ENCODE peak calls at places on chromosomes 3 and 15, in ten cellular contexts. I, V, Z, E, F, C, W, S, B and Q are unnamed samples.

GRCh38 chr3:28188686-28189085 is 52.7 kb upstream of the CMC1 start:
- DNase-seq in S (no peak), I (no peak), C (no peak), V (no peak), B (no peak), W (no peak), E (no peak), Z (no peak), F (no peak), Q (no peak)

GRCh38 chr15:63363292-63363691 is 18.4 kb downstream of the CA12 start:
- DNase-seq in S (no peak), V (no peak), B (no peak), W (no peak), I (no peak), C (no peak), F (no peak), E (no peak), Z (no peak), Q (no peak)

GRCh38 chr3:100386437-100387064 is 14.3 kb downstream of the TOMM70 start:
- DNase-seq in F (no peak), E (no peak), I (no peak), B (no peak), C (no peak), Z (no peak), V (no peak), S (no peak), W (no peak), Q (no peak)

GRCh38 chr15:64112077-64112772 is 16.4 kb downstream of the SNX1 start:
- DNase-seq in I (no peak), E (no peak), B (no peak), W (no peak), Z (no peak), F (no peak), V (no peak), S (no peak), C (no peak), Q (no peak)

GRCh38 chr3:75814797-75815196 is 29.4 kb upstream of the ZNF717 start:
- DNase-seq in S (no peak), F (no peak), W (no peak), B (no peak), I (no peak), E (no peak), Z (no peak), V (no peak), C (no peak), Q (no peak)

GRCh38 chr3:25584011-25584789 is 80.5 kb downstream of the TOP2B start:
- DNase-seq in I (no peak), E (no peak), Z (no peak), W (no peak), S (no peak), V (no peak), B (no peak), C (no peak), F (no peak), Q (no peak)

GRCh38 chr3:101998256-101998926 is 149.1 kb downstream of the NFKBIZ start:
- DNase-seq in Z (no peak), B (no peak), W (no peak), C (no peak), F (no peak), E (no peak), S (peak; percentile 9), V (no peak), I (no peak), Q (no peak)

GRCh38 chr3:188037116-188037718 is 116.7 kb upstream of the LPP start:
- DNase-seq in C (peak; percentile 36), B (no peak), F (no peak), V (no peak), S (no peak), Z (no peak), W (peak; percentile 26), E (no peak), I (no peak), Q (no peak)

GRCh38 chr15:101646652-101647051 is 5.5 kb downstream of the TM2D3 start:
- DNase-seq in W (no peak), Z (no peak), F (no peak), B (no peak), I (no peak), V (no peak), C (no peak), S (no peak), E (no peak), Q (peak; percentile 75)

GRCh38 chr3:116453676-116454346 is 8.5 kb upstream of the LSAMP start:
- DNase-seq in S (peak; percentile 29), W (no peak), C (peak; percentile 45), I (no peak), E (no peak), F (no peak), B (no peak), Z (no peak), V (no peak), Q (no peak)

GRCh38 chr15:31276596-31277298 is 49.9 kb upstream of the KLF13 start:
- DNase-seq in Z (no peak), I (peak; percentile 41), F (no peak), W (peak; percentile 68), S (peak; percentile 50), E (no peak), V (no peak), C (peak; percentile 100), B (peak; percentile 24), Q (no peak)

GRCh38 chr3:184730924-184731323 is 19.1 kb upstream of the MAGEF1 start:
- DNase-seq in Z (no peak), V (no peak), B (no peak), I (peak; percentile 39), E (no peak), C (no peak), W (no peak), S (no peak), F (no peak), Q (no peak)

GRCh38 chr3:129240436-129240835 is 9.0 kb upstream of the COPG1 start:
- DNase-seq in E (no peak), W (no peak), Z (no peak), V (no peak), S (no peak), B (no peak), I (no peak), F (no peak), C (no peak), Q (no peak)